ENCODE peak calls at places on chromosomes 16 and 17, in nine cellular contexts. G is astrocyte of the spinal cord; V is nucleus accumbens; U is A549; K is activated naive CD4-positive, alpha-beta T cell; B is body of pancreas; F is HEK293T; I is GM12878; R is SHP77. Q is an unnamed sample.
A peak's percentile ranks its signal among the peaks of the same experiment; 100 is the strongest.

GRCh38 chr17:59154721-59155438 is at the start of gene SKA2:
- DNase-seq in G (no peak), V (peak; percentile 99), U (peak; percentile 95), K (peak; percentile 91), B (peak; percentile 97), F (peak; percentile 91), I (peak; percentile 100), R (peak; percentile 89), Q (peak; percentile 99)

GRCh38 chr17:33697557-33697956 is 404.5 kb upstream of the ASIC2 start:
- DNase-seq in G (no peak), V (no peak), U (no peak), K (no peak), B (no peak), F (no peak), I (no peak), R (no peak), Q (no peak)

GRCh38 chr16:87733190-87733589 is 32.6 kb downstream of the KLHDC4 start:
- DNase-seq in G (no peak), V (no peak), U (no peak), K (no peak), B (no peak), F (no peak), I (no peak), R (no peak), Q (no peak)

GRCh38 chr16:65122974-65123845 is 1.3 kb upstream of the CDH11 start:
- DNase-seq in G (peak; percentile 74), V (peak; percentile 56), U (no peak), K (no peak), B (peak; percentile 25), F (no peak), I (no peak), R (no peak), Q (no peak)

GRCh38 chr17:74623693-74624093 is at the start of gene CD300E:
- DNase-seq in G (no peak), V (no peak), U (no peak), K (no peak), B (no peak), F (no peak), I (no peak), R (no peak), Q (no peak)

GRCh38 chr16:1471569-1472194 is 3.1 kb downstream of the CLCN7 start:
- DNase-seq in G (no peak), V (no peak), U (no peak), K (no peak), B (no peak), F (no peak), I (no peak), R (no peak), Q (no peak)

GRCh38 chr17:28402844-28403243 is 3.2 kb downstream of the SLC46A1 start:
- DNase-seq in G (no peak), V (no peak), U (no peak), K (no peak), B (no peak), F (no peak), I (no peak), R (no peak), Q (no peak)

GRCh38 chr17:44830359-44831269 is 527 bp upstream of the GJC1 start:
- DNase-seq in G (peak; percentile 32), V (no peak), U (peak; percentile 47), K (no peak), B (peak; percentile 18), F (peak; percentile 45), I (no peak), R (no peak), Q (peak; percentile 16)

GRCh38 chr17:28973414-28973813 is 22.1 kb upstream of the PHF12 start:
- DNase-seq in G (peak; percentile 66), V (no peak), U (no peak), K (no peak), B (peak; percentile 49), F (no peak), I (no peak), R (no peak), Q (no peak)

GRCh38 chr17:15507001-15507400 is 39.6 kb upstream of the CDRT4 start:
- DNase-seq in G (no peak), V (no peak), U (no peak), K (no peak), B (no peak), F (no peak), I (no peak), R (no peak), Q (no peak)

GRCh38 chr16:58515871-58516767 is 802 bp downstream of the SETD6 start:
- DNase-seq in G (no peak), V (no peak), U (no peak), K (peak; percentile 46), B (peak; percentile 72), F (peak; percentile 36), I (no peak), R (no peak), Q (peak; percentile 52)

GRCh38 chr17:77320046-77320445 is 179.3 kb downstream of the SEC14L1 start:
- DNase-seq in G (peak; percentile 57), V (no peak), U (no peak), K (no peak), B (no peak), F (no peak), I (no peak), R (no peak), Q (peak; percentile 52)

GRCh38 chr17:18227635-18228034 is 2.2 kb downstream of the LLGL1 start:
- DNase-seq in G (no peak), V (no peak), U (no peak), K (no peak), B (no peak), F (no peak), I (no peak), R (no peak), Q (no peak)

GRCh38 chr17:72362466-72363335 is 241.9 kb downstream of the SOX9 start:
- DNase-seq in G (peak; percentile 82), V (no peak), U (peak; percentile 55), K (no peak), B (no peak), F (no peak), I (no peak), R (no peak), Q (no peak)

GRCh38 chr17:47895254-47895855 is 681 bp upstream of the SP2 start:
- DNase-seq in G (no peak), V (no peak), U (peak; percentile 31), K (peak; percentile 21), B (peak; percentile 25), F (no peak), I (no peak), R (no peak), Q (peak; percentile 34)

GRCh38 chr16:71894229-71894920 is 956 bp upstream of the IST1 start:
- DNase-seq in G (peak; percentile 70), V (peak; percentile 23), U (no peak), K (peak; percentile 7), B (peak; percentile 54), F (peak; percentile 15), I (no peak), R (no peak), Q (peak; percentile 61)

GRCh38 chr17:69523252-69523861 is 108.9 kb downstream of the MAP2K6 start:
- DNase-seq in G (peak; percentile 64), V (peak; percentile 8), U (peak; percentile 28), K (no peak), B (peak; percentile 41), F (peak; percentile 39), I (peak; percentile 55), R (peak; percentile 40), Q (peak; percentile 22)

GRCh38 chr17:74677558-74678466 is 34.9 kb downstream of the CD300LF start:
- DNase-seq in G (no peak), V (no peak), U (peak; percentile 33), K (no peak), B (no peak), F (no peak), I (no peak), R (peak; percentile 49), Q (no peak)

GRCh38 chr16:64362193-64362592 is 759.7 kb downstream of the CDH11 start:
- DNase-seq in G (peak; percentile 15), V (no peak), U (no peak), K (no peak), B (no peak), F (no peak), I (no peak), R (no peak), Q (no peak)

GRCh38 chr16:80852261-80852872 is 48.0 kb upstream of the CDYL2 start:
- DNase-seq in G (peak; percentile 24), V (no peak), U (peak; percentile 28), K (peak; percentile 2), B (no peak), F (peak; percentile 33), I (no peak), R (peak; percentile 19), Q (peak; percentile 9)

GRCh38 chr17:59618894-59619312 is 792 bp upstream of the CLTC start:
- DNase-seq in G (no peak), V (no peak), U (peak; percentile 87), K (no peak), B (no peak), F (no peak), I (no peak), R (peak; percentile 82), Q (peak; percentile 70)

GRCh38 chr16:48965391-48965790 is 316.2 kb downstream of the CBLN1 start:
- DNase-seq in G (no peak), V (no peak), U (no peak), K (no peak), B (no peak), F (no peak), I (no peak), R (peak; percentile 18), Q (no peak)

GRCh38 chr16:632486-633335 is 1.9 kb downstream of the WFIKKN1 start:
- DNase-seq in G (no peak), V (no peak), U (no peak), K (no peak), B (peak; percentile 12), F (no peak), I (no peak), R (no peak), Q (no peak)

GRCh38 chr17:73027130-73027741 is 65.3 kb downstream of the SLC39A11 start:
- DNase-seq in G (peak; percentile 43), V (no peak), U (no peak), K (no peak), B (no peak), F (no peak), I (no peak), R (no peak), Q (no peak)

Q was measured in HAP-1.